ENCODE peak calls at places on chromosomes 12 and 14, in four cellular contexts. N, A, Q and G are unnamed samples.

GRCh38 chr12:125403145-125403789 is 338.0 kb downstream of the AACS start:
- DNase-seq in N (peak), Q (no peak), A (no peak), G (no peak)

GRCh38 chr12:93704122-93704521 is 26.9 kb downstream of the CRADD start:
- DNase-seq in A (no peak), N (no peak), Q (no peak), G (no peak)

GRCh38 chr12:65925626-65926025 is 101.3 kb downstream of the HMGA2 start:
- DNase-seq in A (no peak), N (no peak), Q (no peak), G (no peak)

GRCh38 chr14:94564381-94564780 is 3.1 kb downstream of the SERPINA4 start:
- DNase-seq in Q (peak), A (no peak), N (no peak), G (no peak)

GRCh38 chr14:45258073-45258472 is 5.1 kb upstream of the MIS18BP1 start:
- DNase-seq in Q (no peak), A (no peak), N (no peak), G (no peak)

GRCh38 chr12:27504506-27504905 is 19.5 kb upstream of the PPFIBP1 start:
- DNase-seq in Q (no peak), N (no peak), A (no peak), G (no peak)

GRCh38 chr12:23657598-23657997 is 291.9 kb downstream of the SOX5 start:
- DNase-seq in A (no peak), N (no peak), Q (no peak), G (no peak)

GRCh38 chr14:68295316-68295816 is 475.8 kb downstream of the RAD51B start:
- DNase-seq in Q (no peak), N (peak), A (no peak), G (no peak)

GRCh38 chr12:77531912-77532311 is 298.8 kb upstream of the NAV3 start:
- DNase-seq in N (no peak), A (no peak), Q (no peak), G (no peak)

GRCh38 chr14:101193126-101193844 is 289.8 kb upstream of the RTL1 start:
- DNase-seq in A (no peak), Q (peak), N (no peak), G (no peak)

GRCh38 chr14:103721334-103722120 is 5.9 kb downstream of the ZFYVE21 start:
- DNase-seq in A (no peak), N (no peak), Q (no peak), G (no peak)

GRCh38 chr12:19227190-19227879 is 97.8 kb downstream of the PLEKHA5 start:
- DNase-seq in A (no peak), N (no peak), Q (no peak), G (no peak)

GRCh38 chr12:123907021-123907420 is 65.6 kb downstream of the CCDC92 start:
- DNase-seq in Q (no peak), N (no peak), A (no peak), G (no peak)

GRCh38 chr12:21073822-21074460 is 57.1 kb upstream of the SLCO1B1 start:
- DNase-seq in Q (no peak), A (no peak), N (no peak), G (no peak)

GRCh38 chr12:13000616-13000934 is 510 bp upstream of the HEBP1 start:
- DNase-seq in A (no peak), N (no peak), Q (no peak), G (no peak)

GRCh38 chr14:95497561-95498011 is 18.9 kb downstream of the SYNE3 start:
- DNase-seq in N (no peak), A (no peak), Q (no peak), G (no peak)

GRCh38 chr14:92039073-92039719 is 663 bp downstream of the TRIP11 start:
- DNase-seq in Q (no peak), N (peak), A (no peak), G (no peak)

GRCh38 chr14:28294834-28295440 is 471.6 kb upstream of the FOXG1 start:
- DNase-seq in A (no peak), N (peak), Q (no peak), G (no peak)

DNA sequence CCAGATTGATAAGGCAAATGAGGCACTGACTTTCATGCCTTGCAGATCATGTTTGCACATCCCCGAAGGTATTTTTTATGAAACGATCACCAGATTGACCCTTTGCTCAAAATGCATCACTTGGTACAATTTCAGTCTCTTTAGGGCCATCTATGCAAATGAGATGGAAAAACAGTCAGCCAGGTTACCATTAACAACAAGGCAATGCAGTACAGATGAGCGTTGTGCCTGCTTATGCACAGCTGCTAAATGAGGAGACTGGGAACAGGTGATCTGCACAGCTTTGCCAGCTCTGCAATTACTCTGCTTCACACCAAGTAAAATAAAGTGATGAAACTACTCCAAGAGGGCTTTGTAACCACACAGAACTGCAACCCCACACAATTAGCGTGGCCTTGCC is 26.1 kb upstream of the PLEKHG7 start:
- DNase-seq in N (no peak), A (no peak), Q (no peak), G (no peak)
- TF ChIP-seq CTCF in N (no peak), A (no peak), Q (no peak), G (no peak)

GRCh38 chr14:21240417-21240816 is 28.8 kb downstream of the HNRNPC start:
- DNase-seq in Q (no peak), N (no peak), A (no peak), G (no peak)

GRCh38 chr14:21248338-21248737 is 20.9 kb downstream of the HNRNPC start:
- DNase-seq in Q (no peak), A (no peak), N (no peak), G (no peak)

GRCh38 chr14:21241218-21241819 is 27.9 kb downstream of the HNRNPC start:
- DNase-seq in A (no peak), Q (no peak), N (peak), G (no peak)

GRCh38 chr14:21245813-21246212 is 23.4 kb downstream of the HNRNPC start:
- DNase-seq in Q (no peak), N (no peak), A (no peak), G (no peak)

GRCh38 chr14:21244546-21244945 is 24.7 kb downstream of the HNRNPC start:
- DNase-seq in Q (no peak), A (no peak), N (no peak), G (no peak)
- TF ChIP-seq CTCF in Q (no peak), A (no peak), N (no peak), G (no peak)

DNA sequence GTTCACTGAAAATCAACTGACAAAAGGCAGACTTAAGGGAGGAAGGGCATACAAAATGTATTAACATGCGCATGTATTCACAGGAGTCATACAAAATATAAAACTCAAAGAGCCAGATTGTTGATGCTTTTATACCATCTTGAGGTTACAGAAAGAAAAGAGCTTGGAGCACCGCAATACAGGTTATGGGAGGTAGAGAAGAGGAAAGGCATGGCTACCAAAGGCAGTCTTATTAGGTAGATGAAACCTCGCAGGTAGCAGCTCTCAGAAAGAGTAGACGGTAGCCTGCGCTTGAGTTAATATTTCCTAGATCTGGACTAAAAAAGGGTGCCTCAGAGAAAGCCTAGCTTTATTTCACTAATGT is 69.0 kb upstream of the DHRS4 start:
- DNase-seq in Q (no peak), A (no peak), N (no peak), G (no peak)
- TF ChIP-seq CTCF in Q (no peak), A (no peak), N (no peak), G (no peak)

DNA sequence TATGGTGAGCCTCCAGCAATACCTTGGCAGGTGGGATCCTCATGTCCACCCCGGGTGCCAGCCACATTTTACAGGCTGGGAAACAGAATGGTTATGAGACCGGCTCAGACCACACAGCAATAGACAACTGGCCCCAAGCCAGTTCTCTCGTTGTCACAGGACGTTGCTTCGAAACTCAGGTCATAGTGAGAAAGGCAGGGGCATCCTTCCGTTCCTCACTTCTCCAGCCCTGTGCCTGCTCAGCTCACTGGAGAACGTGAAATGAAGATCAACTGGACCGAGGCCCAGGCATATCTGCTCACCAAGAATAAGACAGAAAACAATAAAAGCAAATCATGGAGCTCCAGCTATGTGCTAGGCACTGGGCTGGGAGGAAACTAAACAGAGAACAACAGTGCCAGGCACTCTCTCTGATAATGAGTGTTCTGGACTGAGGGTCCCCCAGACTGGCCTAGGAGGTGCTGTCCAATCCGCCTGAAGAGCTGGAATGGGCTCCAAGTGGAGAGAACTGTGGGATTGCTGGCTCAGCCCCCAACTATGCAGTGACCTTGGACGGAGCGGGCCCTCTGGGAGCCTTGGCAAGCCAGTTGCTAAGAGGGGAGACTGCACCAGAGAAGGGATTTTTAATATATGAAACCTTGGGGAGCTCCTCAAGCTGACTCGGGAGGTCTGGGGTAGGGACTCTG is 18.8 kb upstream of the FAIM2 start:
- DNase-seq in A (no peak), N (no peak), Q (no peak), G (no peak)
- TF ChIP-seq CTCF in A (no peak), N (no peak), Q (no peak), G (no peak)

GRCh38 chr12:7711133-7711532 is at the start of gene DPPA3:
- DNase-seq in Q (no peak), A (no peak), N (no peak), G (no peak)

GRCh38 chr12:7712841-7713442 is 1.7 kb downstream of the DPPA3 start:
- DNase-seq in A (no peak), N (no peak), Q (no peak), G (no peak)

GRCh38 chr12:7716391-7716790 is 5.2 kb downstream of the DPPA3 start:
- DNase-seq in N (no peak), A (no peak), Q (no peak), G (no peak)
- TF ChIP-seq CTCF in N (no peak), A (no peak), Q (no peak), G (no peak)

GRCh38 chr14:70032016-70032415 is 152.8 kb downstream of the SMOC1 start:
- DNase-seq in A (no peak), Q (no peak), N (no peak), G (no peak)

GRCh38 chr14:70033561-70033960 is 154.3 kb downstream of the SMOC1 start:
- DNase-seq in N (no peak), Q (no peak), A (no peak), G (no peak)

GRCh38 chr14:70032447-70032846 is 153.2 kb downstream of the SMOC1 start:
- DNase-seq in A (no peak), N (no peak), Q (no peak), G (no peak)

GRCh38 chr14:70034257-70034656 is 154.5 kb downstream of the SLC8A3 start:
- DNase-seq in Q (no peak), A (no peak), N (no peak), G (no peak)

GRCh38 chr14:70036665-70037064 is 152.1 kb downstream of the SLC8A3 start:
- DNase-seq in N (no peak), A (no peak), Q (no peak), G (no peak)
- TF ChIP-seq CTCF in N (no peak), A (no peak), Q (no peak), G (no peak)

GRCh38 chr12:15772405-15773018 is 16.7 kb downstream of the EPS8 start:
- DNase-seq in N (peak), A (no peak), Q (no peak), G (no peak)
- TF ChIP-seq CTCF in N (peak), A (peak), Q (no peak), G (no peak)

GRCh38 chr12:128424931-128425431 is 158.0 kb downstream of the TMEM132C start:
- DNase-seq in A (no peak), N (no peak), Q (no peak), G (no peak)

GRCh38 chr12:128418944-128419343 is 152.0 kb downstream of the TMEM132C start:
- DNase-seq in N (peak), A (no peak), Q (no peak), G (no peak)

GRCh38 chr12:128425883-128426282 is 158.9 kb downstream of the TMEM132C start:
- DNase-seq in A (no peak), N (no peak), Q (no peak), G (no peak)

GRCh38 chr12:128415036-128415560 is 148.1 kb downstream of the TMEM132C start:
- DNase-seq in N (no peak), Q (no peak), A (no peak), G (no peak)

GRCh38 chr12:128420163-128420562 is 153.2 kb downstream of the TMEM132C start:
- DNase-seq in A (no peak), Q (no peak), N (no peak), G (no peak)
- TF ChIP-seq CTCF in A (no peak), Q (no peak), N (no peak), G (no peak)

DNA sequence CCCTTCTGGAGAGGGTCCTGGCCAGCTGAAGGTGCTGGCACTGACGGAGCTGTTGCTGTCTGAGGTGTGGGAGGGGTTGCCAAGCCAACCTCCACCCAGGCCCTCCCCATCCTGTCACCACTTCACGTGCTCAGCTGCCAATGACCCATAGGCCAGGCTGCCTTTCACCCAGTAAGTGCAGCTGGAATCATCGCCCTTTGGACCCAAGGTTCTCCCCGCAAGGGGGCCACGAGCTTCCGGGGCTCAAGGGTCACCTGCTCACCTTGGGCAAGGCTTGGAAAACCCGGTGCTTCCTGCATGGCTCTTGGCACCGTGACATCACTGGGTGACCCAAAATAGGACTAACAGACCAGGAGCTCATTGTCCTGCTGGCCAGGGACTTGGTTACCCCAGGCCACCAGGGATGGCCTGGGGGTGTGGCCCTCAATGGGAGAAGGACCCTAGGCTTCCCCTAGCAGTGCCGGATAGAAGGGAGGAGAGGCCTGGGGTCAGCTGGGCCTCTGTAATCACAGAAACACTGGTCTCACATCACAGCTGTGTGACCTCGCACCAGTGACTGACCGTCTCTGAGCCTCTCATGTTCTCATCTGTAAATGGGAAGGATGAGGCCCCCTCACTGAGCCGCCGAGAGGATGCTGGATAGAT is 51.3 kb downstream of the CCDC85C start:
- DNase-seq in N (no peak), A (no peak), Q (no peak), G (no peak)
- TF ChIP-seq CTCF in N (no peak), A (no peak), Q (no peak), G (no peak)

DNA sequence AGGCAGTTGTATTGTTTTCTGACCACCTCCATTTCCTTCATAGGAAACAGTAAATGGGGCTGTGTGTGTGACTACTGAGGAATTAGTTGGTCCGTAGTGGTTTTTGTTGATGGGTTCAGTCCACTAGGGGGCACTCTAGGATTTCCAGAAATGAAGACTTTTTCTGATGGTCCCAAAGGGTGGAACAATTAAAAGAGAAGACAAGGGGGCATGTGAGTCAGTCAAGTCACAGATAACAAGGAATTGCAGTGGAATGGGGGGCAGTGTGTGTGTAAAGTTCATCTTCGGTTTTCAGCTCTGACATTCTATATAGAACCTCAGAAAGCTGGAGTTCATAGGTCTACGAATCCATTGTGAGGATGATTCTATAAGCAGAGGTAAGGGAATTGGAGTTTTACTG is 186.6 kb upstream of the OR4E1 start:
- DNase-seq in N (peak), Q (no peak), A (no peak), G (no peak)
- TF ChIP-seq CTCF in N (peak), Q (no peak), A (peak), G (no peak)